ENCODE peak calls at places on chromosomes 16 and 17, in five cellular contexts. X is suprapubic skin, N is brain microvascular endothelial cell, T is right lobe of liver, D is GM23338. A is an unnamed sample. For H3K36me3, the result is how much of the 10 kb centered on the place peaks cover.

GRCh38 chr17:51908841-51909537 is 249.5 kb downstream of the CA10 start:
- DNase-seq in D (no peak), T (no peak), N (no peak), X (no peak), A (no peak)

GRCh38 chr16:35215287-35215686 is 1755.9 kb downstream of the TP53TG3F start:
- DNase-seq in T (no peak), D (no peak), N (no peak), X (no peak), A (no peak)

GRCh38 chr17:76000016-76000754 is 470 bp upstream of the CDK3 start:
- DNase-seq in N (peak), D (peak), T (peak), X (no peak), A (no peak)

GRCh38 chr16:72111653-72112451 is 18.2 kb downstream of the DHX38 start:
- DNase-seq in X (no peak), T (no peak), N (no peak), D (no peak), A (no peak)

GRCh38 chr16:22030087-22030812 is 22.3 kb downstream of the MOSMO start:
- DNase-seq in N (no peak), X (no peak), D (no peak), T (peak), A (no peak)

GRCh38 chr16:17448640-17449638 is 21.8 kb downstream of the XYLT1 start:
- DNase-seq in N (no peak), D (no peak), X (no peak), T (peak), A (no peak)

GRCh38 chr16:88526008-88526905 is 43.9 kb upstream of the ZC3H18 start:
- DNase-seq in T (no peak), N (no peak), D (no peak), X (no peak), A (no peak)

GRCh38 chr17:8087075-8087941 is at the start of gene ALOX12B:
- DNase-seq in N (no peak), X (no peak), D (no peak), T (no peak), A (no peak)

GRCh38 chr16:78183437-78183836 is 84.0 kb downstream of the WWOX start:
- DNase-seq in X (no peak), N (no peak), D (no peak), T (no peak), A (no peak)

GRCh38 chr17:48558731-48559608 is 14.1 kb upstream of the HOXB2 start:
- DNase-seq in D (no peak), X (no peak), T (no peak), N (no peak), A (no peak)
- H3K4me3 ChIP-seq in D (peak), X (peak), T (no peak), N (no peak), A (no peak)

GRCh38 chr16:27547851-27548250 is 1.9 kb downstream of the GTF3C1 start:
- DNase-seq in N (no peak), T (no peak), X (no peak), D (no peak), A (no peak)
- TF ChIP-seq CTCF in N (no peak), T (no peak), X (no peak), D (no peak), A (no peak)

GRCh38 chr17:16515933-16516332 is 23.9 kb upstream of the LRRC75A start:
- DNase-seq in X (peak), T (no peak), N (no peak), D (no peak), A (no peak)

GRCh38 chr17:16513858-16514257 is 21.9 kb upstream of the LRRC75A start:
- DNase-seq in T (no peak), X (no peak), N (no peak), D (no peak), A (no peak)

GRCh38 chr17:16519021-16519420 is 27.0 kb upstream of the LRRC75A start:
- DNase-seq in D (no peak), T (no peak), X (no peak), N (no peak), A (no peak)

GRCh38 chr17:16517477-16517876 is 25.5 kb upstream of the LRRC75A start:
- DNase-seq in D (no peak), T (no peak), X (peak), N (no peak), A (no peak)

DNA sequence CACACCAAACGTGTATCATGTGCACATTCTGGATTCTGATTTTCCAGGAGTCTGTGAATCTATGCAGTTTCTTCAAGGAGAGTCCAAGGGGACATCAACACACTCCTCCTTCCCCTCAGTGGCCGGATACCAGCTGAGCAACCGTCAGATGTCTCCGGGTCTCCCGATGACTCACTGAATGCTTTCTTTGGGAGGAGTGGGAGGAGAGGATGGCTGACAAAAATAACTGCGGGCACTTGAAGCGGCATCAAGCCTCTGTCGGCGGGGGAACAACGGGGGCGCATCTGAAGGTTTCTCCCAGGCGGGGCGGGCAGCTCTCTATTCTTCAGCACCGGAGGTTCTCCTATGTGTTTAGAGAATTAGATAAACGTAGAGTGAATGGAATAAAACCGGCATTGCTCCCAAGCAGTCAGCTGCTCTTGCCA is 24.6 kb upstream of the LRRC75A start:
- DNase-seq in X (peak), N (peak), D (no peak), T (no peak), A (no peak)
- H3K36me3 ChIP-seq in X (under half), N (under half), D (under half), T (under half), A (under half)

GRCh38 chr16:10205688-10206087 is 23.5 kb upstream of the GRIN2A start:
- DNase-seq in D (no peak), N (no peak), T (no peak), X (no peak), A (no peak)
- H3K4me3 ChIP-seq in D (no peak), N (no peak), T (no peak), X (no peak), A (no peak)

DNA sequence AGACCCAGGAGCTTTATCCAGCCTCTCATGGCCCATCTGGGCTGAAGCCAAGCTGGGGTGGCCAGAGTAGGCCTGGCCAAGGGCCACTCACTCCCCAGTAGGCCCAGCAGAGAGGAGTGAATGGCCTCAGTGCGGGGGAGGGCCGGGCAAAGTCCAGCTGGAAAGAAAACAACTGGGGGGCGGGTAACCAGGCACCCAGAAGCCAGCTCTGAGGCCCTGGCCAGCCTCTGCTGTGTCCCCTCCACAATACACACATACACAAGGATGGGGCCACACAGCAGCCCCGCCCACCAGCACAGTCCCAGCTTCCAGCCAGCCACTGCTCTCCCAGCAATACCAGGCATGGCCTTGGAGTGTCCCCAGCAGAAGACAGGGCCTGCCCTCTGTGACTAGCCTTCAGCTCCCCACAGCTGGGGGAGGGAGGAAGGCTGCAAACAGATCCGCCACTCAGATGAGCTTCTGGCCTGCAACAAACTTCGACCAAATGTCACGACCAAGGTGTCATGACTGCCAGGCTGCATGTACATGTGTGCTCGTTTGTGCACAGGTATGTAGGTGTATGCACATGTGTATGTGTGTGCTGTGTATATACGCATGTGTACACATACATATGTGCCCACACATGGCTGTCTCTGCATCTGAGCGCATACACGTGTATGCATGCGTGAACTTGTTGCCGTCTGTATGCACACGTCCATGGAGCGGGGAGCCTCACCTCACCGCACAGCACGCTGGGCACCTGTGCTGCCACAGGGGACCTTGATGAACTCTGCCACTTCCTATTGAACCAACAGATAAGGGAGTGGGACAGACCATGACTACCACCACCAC is 5.0 kb downstream of the CARHSP1 start:
- DNase-seq in X (no peak), T (peak), D (peak), N (no peak), A (no peak)
- TF ChIP-seq CTCF in X (no peak), T (no peak), D (peak), N (no peak), A (no peak)

GRCh38 chr17:46030752-46031151 is 31.7 kb downstream of the STH start:
- DNase-seq in T (no peak), X (no peak), D (no peak), N (no peak), A (no peak)

GRCh38 chr17:46031440-46031839 is 32.4 kb downstream of the STH start:
- DNase-seq in N (no peak), X (no peak), T (no peak), D (no peak), A (peak)

GRCh38 chr17:46033392-46033791 is 34.3 kb downstream of the STH start:
- DNase-seq in N (no peak), T (no peak), X (no peak), D (no peak), A (no peak)

GRCh38 chr17:46031920-46032319 is 32.9 kb downstream of the STH start:
- DNase-seq in X (no peak), N (no peak), T (no peak), D (no peak), A (no peak)

GRCh38 chr17:46032909-46033308 is 33.9 kb downstream of the STH start:
- DNase-seq in N (no peak), D (no peak), T (no peak), X (no peak), A (no peak)
- H3K36me3 ChIP-seq in N (half or more), D (under half), T (half or more), X (half or more), A (half or more)

GRCh38 chr16:46830417-46830901 is 521 bp downstream of the C16orf87 start:
- DNase-seq in N (no peak), X (peak), D (peak), T (peak), A (no peak)

GRCh38 chr16:46836521-46837292 is 5.7 kb upstream of the C16orf87 start:
- DNase-seq in N (no peak), D (no peak), X (no peak), T (no peak), A (no peak)

GRCh38 chr16:46833465-46833810 is 2.5 kb upstream of the C16orf87 start:
- DNase-seq in X (no peak), T (no peak), N (no peak), D (no peak), A (no peak)

GRCh38 chr16:46830902-46831647 is at the start of gene C16orf87:
- DNase-seq in T (peak), X (peak), D (peak), N (peak), A (peak)

DNA sequence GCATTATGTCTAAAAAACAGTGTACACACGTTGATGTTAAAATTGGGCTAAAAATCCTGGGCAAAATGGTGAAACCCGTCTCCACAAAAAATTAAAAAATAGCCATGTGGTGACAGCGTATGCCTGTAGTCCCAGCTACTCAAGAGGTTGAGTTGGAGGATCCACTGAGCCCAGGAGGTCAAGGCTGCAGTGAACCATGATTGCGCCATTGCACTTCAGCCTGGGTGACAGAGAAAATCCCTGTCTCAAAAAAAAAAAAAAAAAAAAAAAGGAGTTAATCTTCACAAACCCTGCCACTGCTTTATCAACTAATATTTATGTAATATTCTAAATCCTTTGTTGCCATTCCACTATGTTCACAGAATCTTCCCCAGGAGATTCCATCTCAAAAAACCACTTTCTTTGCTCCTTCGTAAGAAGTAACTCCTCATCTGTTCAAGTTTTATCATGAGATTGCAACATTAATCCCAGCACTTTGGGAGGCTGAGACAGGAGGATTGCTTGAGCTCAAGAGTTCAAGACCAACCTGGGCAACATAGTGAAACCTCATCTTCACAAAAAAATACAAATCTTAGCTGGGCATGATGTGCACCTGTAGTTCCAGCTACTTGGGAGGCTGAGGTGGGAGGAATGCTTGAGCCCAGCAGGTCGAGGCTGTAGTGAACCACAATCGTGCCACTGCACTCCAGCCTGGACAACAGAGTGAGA is 1.9 kb upstream of the C16orf87 start:
- DNase-seq in T (peak), X (no peak), N (no peak), D (no peak), A (no peak)
- H3K4me3 ChIP-seq in T (no peak), X (no peak), N (no peak), D (no peak), A (no peak)

GRCh38 chr17:19544366-19544765 is 10.7 kb downstream of the SLC47A1 start:
- DNase-seq in X (no peak), T (no peak), D (no peak), N (no peak), A (no peak)

GRCh38 chr17:19549746-19550623 is 16.3 kb downstream of the SLC47A1 start:
- DNase-seq in D (no peak), N (no peak), T (peak), X (no peak), A (no peak)

GRCh38 chr17:19551148-19551547 is 17.5 kb downstream of the SLC47A1 start:
- DNase-seq in N (no peak), T (peak), D (no peak), X (no peak), A (no peak)

GRCh38 chr17:19542247-19542646 is 8.6 kb downstream of the SLC47A1 start:
- DNase-seq in D (no peak), X (no peak), N (no peak), T (no peak), A (no peak)

DNA sequence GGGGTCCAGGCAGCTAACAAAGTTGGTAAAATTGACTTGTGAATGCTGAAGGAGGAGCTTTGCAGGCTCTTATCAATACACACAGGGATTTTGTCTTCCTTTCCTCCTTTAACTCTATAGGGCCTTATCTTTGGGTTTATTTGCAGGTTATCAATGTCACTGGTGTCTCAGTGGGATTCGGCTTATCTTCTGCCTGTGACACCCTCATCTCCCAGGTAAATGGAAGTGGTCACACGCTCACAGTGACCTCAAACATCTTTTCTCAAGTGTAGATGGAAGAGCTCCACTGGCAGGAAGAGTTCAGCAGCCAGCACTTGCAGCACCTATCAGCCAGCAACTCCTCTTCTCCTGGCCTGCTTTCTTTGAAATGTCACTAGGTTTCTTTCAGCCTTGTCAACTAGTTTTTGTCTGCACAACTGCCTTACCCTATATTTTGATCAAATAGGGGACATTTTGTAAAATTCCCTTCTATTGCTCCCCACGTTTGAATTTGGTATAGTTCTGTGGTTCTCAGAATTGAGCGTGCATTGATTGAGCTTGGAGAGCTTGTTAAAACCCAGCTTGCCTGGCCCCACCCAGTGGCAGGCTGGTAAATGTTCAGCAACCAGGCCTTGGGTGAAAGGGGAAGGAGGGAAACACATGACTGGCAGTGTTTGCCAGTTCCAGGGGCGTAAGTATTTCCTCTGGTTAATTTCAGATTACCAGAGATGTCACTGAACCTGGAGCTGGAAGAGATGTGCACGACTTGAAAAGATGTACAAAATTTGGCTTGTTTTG is 12.8 kb downstream of the SLC47A1 start:
- DNase-seq in D (peak), X (no peak), N (no peak), T (peak), A (no peak)
- TF ChIP-seq CTCF in D (peak), X (no peak), N (peak), T (peak), A (no peak)

DNA sequence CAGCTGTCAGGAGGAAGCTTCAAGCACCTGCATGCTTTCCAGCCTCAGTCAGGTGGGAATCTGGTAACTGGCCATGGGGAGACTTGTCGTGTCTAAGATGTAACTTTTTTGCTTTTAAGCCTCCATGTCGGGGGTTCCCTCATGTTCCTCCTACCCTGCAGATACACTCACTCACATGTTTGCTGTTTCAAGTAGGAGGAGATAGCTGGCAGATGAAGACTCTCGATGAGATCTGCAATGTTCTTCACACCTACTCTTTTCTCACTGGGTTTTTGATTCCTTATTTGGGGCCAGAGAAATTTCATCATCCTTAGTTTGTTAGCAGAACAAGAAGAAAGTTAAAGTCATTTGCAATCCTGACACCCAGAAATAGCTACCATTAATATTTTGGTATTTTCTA is 24.7 kb downstream of the UTP4 start:
- DNase-seq in N (no peak), T (no peak), D (no peak), X (no peak), A (no peak)
- H3K36me3 ChIP-seq in N (half or more), T (half or more), D (half or more), X (half or more), A (half or more)